ENCODE peak calls at places on chromosomes 13 and 19, in seven cellular contexts. C is heart left ventricle, Q is adrenal gland, V is ovary, O is H54, T is upper lobe of left lung, J is tibial nerve. X is an unnamed sample.
A peak's percentile ranks its signal among the peaks of the same experiment; 100 is the strongest.

GRCh38 chr13:44407891-44408290 is 34.3 kb downstream of the SERP2 start:
- DNase-seq in C (no peak), Q (no peak), V (no peak), O (no peak), T (no peak), J (no peak), X (no peak)

GRCh38 chr13:25927966-25928365 is 123.8 kb downstream of the SHISA2 start:
- DNase-seq in C (no peak), Q (no peak), V (no peak), O (no peak), T (no peak), J (no peak), X (no peak)

GRCh38 chr19:6772028-6772865 is at the start of gene VAV1:
- DNase-seq in C (peak; percentile 85), Q (no peak), V (no peak), O (no peak), T (peak; percentile 79), J (no peak), X (peak; percentile 90)

GRCh38 chr13:90696656-90697055 is 650.8 kb upstream of the MIR17HG start:
- DNase-seq in C (no peak), Q (no peak), V (no peak), O (no peak), T (no peak), J (no peak), X (no peak)

GRCh38 chr19:47111081-47111589 is 2.4 kb downstream of the ZC3H4 start:
- DNase-seq in C (peak; percentile 69), Q (peak; percentile 36), V (peak; percentile 38), O (no peak), T (peak; percentile 44), J (no peak), X (no peak)

GRCh38 chr19:55075366-55075998 is at the start of gene EPS8L1:
- DNase-seq in C (peak; percentile 54), Q (no peak), V (no peak), O (no peak), T (peak; percentile 84), J (no peak), X (no peak)

GRCh38 chr19:30648321-30648720 is 276.1 kb downstream of the ZNF536 start:
- DNase-seq in C (no peak), Q (no peak), V (no peak), O (no peak), T (no peak), J (no peak), X (no peak)

GRCh38 chr19:45764947-45765346 is 4.1 kb downstream of the SIX5 start:
- DNase-seq in C (peak; percentile 65), Q (no peak), V (no peak), O (no peak), T (no peak), J (no peak), X (no peak)

GRCh38 chr19:3707868-3708206 is 347 bp upstream of the TJP3 start:
- DNase-seq in C (no peak), Q (no peak), V (no peak), O (no peak), T (no peak), J (no peak), X (no peak)

GRCh38 chr19:56405062-56405461 is 930 bp downstream of the ZNF583 start:
- DNase-seq in C (no peak), Q (no peak), V (no peak), O (no peak), T (no peak), J (no peak), X (no peak)

GRCh38 chr19:14517840-14518505 is at the start of gene DNAJB1:
- DNase-seq in C (peak; percentile 93), Q (peak; percentile 90), V (peak; percentile 82), O (peak; percentile 75), T (peak; percentile 92), J (peak; percentile 69), X (peak; percentile 96)

GRCh38 chr13:74105871-74106270 is 28.3 kb downstream of the KLF12 start:
- DNase-seq in C (no peak), Q (no peak), V (no peak), O (no peak), T (no peak), J (no peak), X (no peak)

GRCh38 chr13:50410921-50411712 is 395.9 kb downstream of the KCNRG start:
- DNase-seq in C (peak; percentile 59), Q (peak; percentile 60), V (no peak), O (peak; percentile 58), T (no peak), J (no peak), X (no peak)

GRCh38 chr13:40777166-40777956 is 6.4 kb upstream of the MRPS31 start:
- DNase-seq in C (no peak), Q (peak; percentile 29), V (no peak), O (no peak), T (no peak), J (no peak), X (no peak)

GRCh38 chr13:102877285-102877684 is 31.5 kb downstream of the ERCC5 start:
- DNase-seq in C (no peak), Q (no peak), V (no peak), O (no peak), T (no peak), J (no peak), X (no peak)

GRCh38 chr13:95168191-95168590 is 133.1 kb downstream of the ABCC4 start:
- DNase-seq in C (no peak), Q (no peak), V (no peak), O (no peak), T (no peak), J (no peak), X (no peak)

GRCh38 chr19:16066611-16067104 is 9.6 kb upstream of the TPM4 start:
- DNase-seq in C (no peak), Q (no peak), V (no peak), O (peak; percentile 71), T (peak; percentile 60), J (no peak), X (no peak)

GRCh38 chr19:51301266-51301665 is 10.2 kb upstream of the IGLON5 start:
- DNase-seq in C (no peak), Q (no peak), V (no peak), O (no peak), T (no peak), J (no peak), X (no peak)

GRCh38 chr13:37074703-37075102 is 15.2 kb upstream of the SUPT20H start:
- DNase-seq in C (no peak), Q (no peak), V (no peak), O (no peak), T (no peak), J (no peak), X (no peak)

GRCh38 chr19:6728346-6728745 is 7.9 kb upstream of the C3 start:
- DNase-seq in C (no peak), Q (no peak), V (no peak), O (no peak), T (peak; percentile 66), J (no peak), X (no peak)

DNA sequence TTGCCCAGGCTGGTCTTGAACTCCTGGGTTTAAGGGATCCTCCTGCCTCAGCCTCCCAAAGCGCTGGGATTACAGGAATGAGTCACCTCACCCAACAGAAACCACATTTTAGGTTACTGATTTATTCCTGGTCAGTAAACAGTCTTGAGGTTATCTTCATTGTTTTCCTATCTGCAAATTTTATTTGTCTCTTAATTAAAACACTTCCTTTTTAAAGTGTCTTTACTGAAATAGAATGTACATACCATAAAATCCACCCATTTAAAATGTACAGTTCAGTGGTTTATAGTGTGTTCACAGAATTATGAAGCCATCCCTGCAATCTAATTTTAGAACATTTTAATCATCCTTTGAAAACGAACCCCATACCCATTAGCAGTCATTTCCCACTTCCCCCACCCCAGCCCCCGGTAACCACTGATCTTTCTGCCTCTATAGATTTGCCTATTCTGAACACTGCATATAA is 63.0 kb downstream of the MAP4K1 start:
- DNase-seq in C (no peak), Q (no peak), V (no peak), O (no peak), T (no peak), J (no peak), X (no peak)
- TF ChIP-seq POLR2A in C (no peak), Q (no peak), V (no peak), O (no peak), T (no peak), J (no peak), X (no peak)

DNA sequence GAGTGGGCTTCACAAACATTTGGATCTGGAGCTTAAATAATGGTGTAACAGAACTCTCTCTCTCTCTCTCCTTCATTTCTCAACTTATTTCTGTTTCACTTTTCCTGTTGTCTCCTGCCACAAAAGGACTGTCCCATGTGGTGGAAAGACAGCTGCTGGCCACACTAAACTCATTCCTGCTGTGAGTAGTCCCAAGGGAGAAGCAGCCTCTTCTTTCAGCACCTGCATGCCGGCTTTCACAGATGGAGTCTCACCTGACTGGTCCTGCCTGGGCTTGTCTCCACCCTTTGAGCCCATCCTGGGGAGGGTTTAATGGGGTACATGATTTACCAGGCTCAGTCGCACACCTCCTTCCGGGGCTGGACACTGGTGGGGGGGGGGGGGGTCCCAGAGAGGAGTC is 31.8 kb upstream of the IRS2 start:
- DNase-seq in C (no peak), Q (no peak), V (no peak), O (no peak), T (no peak), J (no peak), X (no peak)
- TF ChIP-seq POLR2A in C (no peak), Q (no peak), V (no peak), O (no peak), T (no peak), J (no peak), X (no peak)

GRCh38 chr13:28138756-28139470 is 568 bp downstream of the PAN3 start:
- DNase-seq in C (peak; percentile 91), Q (peak; percentile 86), V (peak; percentile 86), O (peak; percentile 27), T (peak; percentile 84), J (peak; percentile 53), X (peak; percentile 84)
- TF ChIP-seq POLR2A in C (no peak), Q (peak; percentile 64), V (peak; percentile 67), O (peak; percentile 59), T (peak; percentile 49), J (peak; percentile 49), X (no peak)

GRCh38 chr19:18520848-18521691 is 800 bp downstream of the ELL start:
- DNase-seq in C (no peak), Q (no peak), V (peak; percentile 50), O (no peak), T (peak; percentile 50), J (no peak), X (no peak)

GRCh38 chr19:18522124-18522861 is 423 bp upstream of the ELL start:
- DNase-seq in C (peak; percentile 100), Q (peak; percentile 100), V (peak; percentile 100), O (peak; percentile 87), T (peak; percentile 100), J (peak; percentile 100), X (peak; percentile 100)

GRCh38 chr19:18519962-18520847 is 1.7 kb downstream of the ELL start:
- DNase-seq in C (no peak), Q (no peak), V (peak; percentile 63), O (peak; percentile 63), T (peak; percentile 76), J (no peak), X (peak; percentile 91)

GRCh38 chr19:18523841-18524240 is 2.0 kb upstream of the ELL start:
- DNase-seq in C (no peak), Q (no peak), V (no peak), O (no peak), T (no peak), J (no peak), X (no peak)

DNA sequence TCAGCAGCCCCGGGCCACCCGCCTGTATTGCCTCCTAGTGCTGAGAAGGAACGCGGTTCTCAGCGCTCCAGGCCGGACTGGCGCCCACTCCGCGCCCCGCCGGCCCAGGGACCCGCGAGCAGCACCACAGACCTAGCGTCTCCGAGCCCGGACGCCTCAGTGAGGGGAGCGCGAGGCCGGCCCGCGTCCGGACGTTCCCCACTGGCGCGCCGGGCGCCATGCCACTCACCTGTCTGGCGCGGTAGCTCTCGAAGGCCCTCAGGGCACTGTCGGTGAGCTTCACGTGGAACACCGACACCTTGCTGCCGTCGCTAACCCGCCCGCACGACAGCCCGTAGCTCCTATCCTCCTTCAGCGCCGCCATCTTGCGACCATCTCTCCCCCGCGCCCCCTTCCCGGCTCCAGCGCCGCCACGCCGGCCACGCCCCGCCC is at the start of gene ELL:
- DNase-seq in C (no peak), Q (no peak), V (no peak), O (no peak), T (no peak), J (no peak), X (no peak)
- TF ChIP-seq POLR2A in C (peak; percentile 90), Q (peak; percentile 95), V (peak; percentile 96), O (peak; percentile 91), T (peak; percentile 95), J (peak; percentile 93), X (peak; percentile 71)

X was measured in lower leg skin.